ENCODE peak calls at places on chromosomes 2 and 18, in seven cellular contexts. One of them, this sample, is unnamed.

GRCh38 chr2:39243469-39244123 is at the start of gene CDKL4:
- DNase-seq in activated CD8-positive, alpha-beta memory T cell treated with anti-CD3 and anti-CD28 coated beads, Interleukin-2, amount 50 U/mL, for 4 hours: peak; percentile 42
- DNase-seq in T1000: no peak
- DNase-seq in right lobe of liver: peak; percentile 56
- DNase-seq in NCI-H446: peak; percentile 3
- DNase-seq in uterus: no peak
- DNase-seq in fibroblast of mammary gland: no peak
- DNase-seq in this sample: no peak

GRCh38 chr2:98568161-98568956 is 40.0 kb downstream of the COA5 start:
- DNase-seq in activated CD8-positive, alpha-beta memory T cell treated with anti-CD3 and anti-CD28 coated beads, Interleukin-2, amount 50 U/mL, for 4 hours: no peak
- DNase-seq in T1000: no peak
- DNase-seq in right lobe of liver: no peak
- DNase-seq in NCI-H446: no peak
- DNase-seq in uterus: no peak
- DNase-seq in fibroblast of mammary gland: peak; percentile 18
- DNase-seq in this sample: no peak

GRCh38 chr2:122570641-122571040 is 815.2 kb downstream of the TSN start:
- DNase-seq in activated CD8-positive, alpha-beta memory T cell treated with anti-CD3 and anti-CD28 coated beads, Interleukin-2, amount 50 U/mL, for 4 hours: no peak
- DNase-seq in T1000: no peak
- DNase-seq in right lobe of liver: no peak
- DNase-seq in NCI-H446: peak; percentile 31
- DNase-seq in uterus: no peak
- DNase-seq in fibroblast of mammary gland: no peak
- DNase-seq in this sample: no peak

GRCh38 chr2:77185052-77185451 is 337.1 kb downstream of the LRRTM4 start:
- DNase-seq in activated CD8-positive, alpha-beta memory T cell treated with anti-CD3 and anti-CD28 coated beads, Interleukin-2, amount 50 U/mL, for 4 hours: no peak
- DNase-seq in T1000: no peak
- DNase-seq in right lobe of liver: no peak
- DNase-seq in NCI-H446: no peak
- DNase-seq in uterus: no peak
- DNase-seq in fibroblast of mammary gland: no peak
- DNase-seq in this sample: no peak

GRCh38 chr18:48942554-48943261 is 8.1 kb downstream of the SMAD7 start:
- DNase-seq in activated CD8-positive, alpha-beta memory T cell treated with anti-CD3 and anti-CD28 coated beads, Interleukin-2, amount 50 U/mL, for 4 hours: no peak
- DNase-seq in T1000: peak; percentile 67
- DNase-seq in right lobe of liver: peak; percentile 79
- DNase-seq in NCI-H446: no peak
- DNase-seq in uterus: no peak
- DNase-seq in fibroblast of mammary gland: peak; percentile 93
- DNase-seq in this sample: no peak

GRCh38 chr2:96547203-96547641 is 10.7 kb downstream of the ARID5A start:
- DNase-seq in activated CD8-positive, alpha-beta memory T cell treated with anti-CD3 and anti-CD28 coated beads, Interleukin-2, amount 50 U/mL, for 4 hours: no peak
- DNase-seq in T1000: no peak
- DNase-seq in right lobe of liver: no peak
- DNase-seq in NCI-H446: no peak
- DNase-seq in uterus: no peak
- DNase-seq in fibroblast of mammary gland: no peak
- DNase-seq in this sample: no peak

GRCh38 chr2:8403871-8404270 is 278.0 kb upstream of the ID2 start:
- DNase-seq in activated CD8-positive, alpha-beta memory T cell treated with anti-CD3 and anti-CD28 coated beads, Interleukin-2, amount 50 U/mL, for 4 hours: no peak
- DNase-seq in T1000: no peak
- DNase-seq in right lobe of liver: peak; percentile 70
- DNase-seq in NCI-H446: no peak
- DNase-seq in uterus: no peak
- DNase-seq in fibroblast of mammary gland: no peak
- DNase-seq in this sample: no peak

GRCh38 chr2:628651-629050 is 48.6 kb downstream of the TMEM18 start:
- DNase-seq in activated CD8-positive, alpha-beta memory T cell treated with anti-CD3 and anti-CD28 coated beads, Interleukin-2, amount 50 U/mL, for 4 hours: no peak
- DNase-seq in T1000: no peak
- DNase-seq in right lobe of liver: no peak
- DNase-seq in NCI-H446: no peak
- DNase-seq in uterus: no peak
- DNase-seq in fibroblast of mammary gland: no peak
- DNase-seq in this sample: peak; percentile 74

GRCh38 chr2:235140801-235141081 is 188.9 kb downstream of the SH3BP4 start:
- DNase-seq in activated CD8-positive, alpha-beta memory T cell treated with anti-CD3 and anti-CD28 coated beads, Interleukin-2, amount 50 U/mL, for 4 hours: no peak
- DNase-seq in T1000: no peak
- DNase-seq in right lobe of liver: no peak
- DNase-seq in NCI-H446: no peak
- DNase-seq in uterus: no peak
- DNase-seq in fibroblast of mammary gland: no peak
- DNase-seq in this sample: no peak

GRCh38 chr2:227153766-227154486 is 10.1 kb downstream of the COL4A4 start:
- DNase-seq in activated CD8-positive, alpha-beta memory T cell treated with anti-CD3 and anti-CD28 coated beads, Interleukin-2, amount 50 U/mL, for 4 hours: no peak
- DNase-seq in T1000: no peak
- DNase-seq in right lobe of liver: no peak
- DNase-seq in NCI-H446: no peak
- DNase-seq in uterus: no peak
- DNase-seq in fibroblast of mammary gland: peak; percentile 89
- DNase-seq in this sample: no peak

GRCh38 chr2:144580521-144581153 is 60.7 kb upstream of the ZEB2 start:
- DNase-seq in activated CD8-positive, alpha-beta memory T cell treated with anti-CD3 and anti-CD28 coated beads, Interleukin-2, amount 50 U/mL, for 4 hours: no peak
- DNase-seq in T1000: no peak
- DNase-seq in right lobe of liver: no peak
- DNase-seq in NCI-H446: no peak
- DNase-seq in uterus: no peak
- DNase-seq in fibroblast of mammary gland: no peak
- DNase-seq in this sample: no peak

GRCh38 chr18:79502785-79503184 is 107.1 kb downstream of the NFATC1 start:
- DNase-seq in activated CD8-positive, alpha-beta memory T cell treated with anti-CD3 and anti-CD28 coated beads, Interleukin-2, amount 50 U/mL, for 4 hours: no peak
- DNase-seq in T1000: no peak
- DNase-seq in right lobe of liver: no peak
- DNase-seq in NCI-H446: no peak
- DNase-seq in uterus: no peak
- DNase-seq in fibroblast of mammary gland: peak; percentile 2
- DNase-seq in this sample: no peak

GRCh38 chr18:77366725-77367641 is 117.3 kb downstream of the GALR1 start:
- DNase-seq in activated CD8-positive, alpha-beta memory T cell treated with anti-CD3 and anti-CD28 coated beads, Interleukin-2, amount 50 U/mL, for 4 hours: no peak
- DNase-seq in T1000: no peak
- DNase-seq in right lobe of liver: no peak
- DNase-seq in NCI-H446: peak; percentile 50
- DNase-seq in uterus: peak; percentile 41
- DNase-seq in fibroblast of mammary gland: peak; percentile 44
- DNase-seq in this sample: no peak

GRCh38 chr2:159226059-159226461 is 60.4 kb downstream of the WDSUB1 start:
- DNase-seq in activated CD8-positive, alpha-beta memory T cell treated with anti-CD3 and anti-CD28 coated beads, Interleukin-2, amount 50 U/mL, for 4 hours: peak; percentile 36
- DNase-seq in T1000: no peak
- DNase-seq in right lobe of liver: no peak
- DNase-seq in NCI-H446: no peak
- DNase-seq in uterus: no peak
- DNase-seq in fibroblast of mammary gland: peak; percentile 69
- DNase-seq in this sample: no peak

GRCh38 chr2:79660552-79660951 is 147.7 kb downstream of the CTNNA2 start:
- DNase-seq in activated CD8-positive, alpha-beta memory T cell treated with anti-CD3 and anti-CD28 coated beads, Interleukin-2, amount 50 U/mL, for 4 hours: no peak
- DNase-seq in T1000: no peak
- DNase-seq in right lobe of liver: no peak
- DNase-seq in NCI-H446: no peak
- DNase-seq in uterus: no peak
- DNase-seq in fibroblast of mammary gland: peak; percentile 8
- DNase-seq in this sample: no peak

GRCh38 chr18:65786400-65786948 is 35.7 kb downstream of the CDH7 start:
- DNase-seq in activated CD8-positive, alpha-beta memory T cell treated with anti-CD3 and anti-CD28 coated beads, Interleukin-2, amount 50 U/mL, for 4 hours: no peak
- DNase-seq in T1000: no peak
- DNase-seq in right lobe of liver: no peak
- DNase-seq in NCI-H446: no peak
- DNase-seq in uterus: no peak
- DNase-seq in fibroblast of mammary gland: no peak
- DNase-seq in this sample: no peak

GRCh38 chr2:29627366-29627765 is 294.0 kb downstream of the ALK start:
- DNase-seq in activated CD8-positive, alpha-beta memory T cell treated with anti-CD3 and anti-CD28 coated beads, Interleukin-2, amount 50 U/mL, for 4 hours: no peak
- DNase-seq in T1000: no peak
- DNase-seq in right lobe of liver: no peak
- DNase-seq in NCI-H446: peak; percentile 57
- DNase-seq in uterus: no peak
- DNase-seq in fibroblast of mammary gland: peak; percentile 82
- DNase-seq in this sample: no peak

GRCh38 chr18:62715829-62716678 is 713 bp downstream of the PHLPP1 start:
- DNase-seq in activated CD8-positive, alpha-beta memory T cell treated with anti-CD3 and anti-CD28 coated beads, Interleukin-2, amount 50 U/mL, for 4 hours: peak; percentile 52
- DNase-seq in T1000: peak; percentile 10
- DNase-seq in right lobe of liver: peak; percentile 76
- DNase-seq in NCI-H446: peak; percentile 43
- DNase-seq in uterus: peak; percentile 48
- DNase-seq in fibroblast of mammary gland: peak; percentile 59
- DNase-seq in this sample: peak; percentile 64

GRCh38 chr2:73946215-73946614 is 19.5 kb downstream of the DGUOK start:
- DNase-seq in activated CD8-positive, alpha-beta memory T cell treated with anti-CD3 and anti-CD28 coated beads, Interleukin-2, amount 50 U/mL, for 4 hours: no peak
- DNase-seq in T1000: no peak
- DNase-seq in right lobe of liver: no peak
- DNase-seq in NCI-H446: no peak
- DNase-seq in uterus: no peak
- DNase-seq in fibroblast of mammary gland: no peak
- DNase-seq in this sample: no peak

GRCh38 chr2:157339965-157340655 is 14.5 kb upstream of the ERMN start:
- DNase-seq in activated CD8-positive, alpha-beta memory T cell treated with anti-CD3 and anti-CD28 coated beads, Interleukin-2, amount 50 U/mL, for 4 hours: no peak
- DNase-seq in T1000: no peak
- DNase-seq in right lobe of liver: no peak
- DNase-seq in NCI-H446: no peak
- DNase-seq in uterus: no peak
- DNase-seq in fibroblast of mammary gland: peak; percentile 76
- DNase-seq in this sample: no peak

GRCh38 chr18:49859725-49860124 is 46.4 kb upstream of the ACAA2 start:
- DNase-seq in activated CD8-positive, alpha-beta memory T cell treated with anti-CD3 and anti-CD28 coated beads, Interleukin-2, amount 50 U/mL, for 4 hours: no peak
- DNase-seq in T1000: no peak
- DNase-seq in right lobe of liver: no peak
- DNase-seq in NCI-H446: no peak
- DNase-seq in uterus: no peak
- DNase-seq in fibroblast of mammary gland: no peak
- DNase-seq in this sample: no peak

GRCh38 chr18:55228707-55229106 is 269.4 kb upstream of the CCDC68 start:
- DNase-seq in activated CD8-positive, alpha-beta memory T cell treated with anti-CD3 and anti-CD28 coated beads, Interleukin-2, amount 50 U/mL, for 4 hours: no peak
- DNase-seq in T1000: no peak
- DNase-seq in right lobe of liver: no peak
- DNase-seq in NCI-H446: no peak
- DNase-seq in uterus: no peak
- DNase-seq in fibroblast of mammary gland: no peak
- DNase-seq in this sample: no peak

GRCh38 chr2:45123065-45123464 is 113.8 kb upstream of the SIX2 start:
- DNase-seq in activated CD8-positive, alpha-beta memory T cell treated with anti-CD3 and anti-CD28 coated beads, Interleukin-2, amount 50 U/mL, for 4 hours: no peak
- DNase-seq in T1000: no peak
- DNase-seq in right lobe of liver: no peak
- DNase-seq in NCI-H446: no peak
- DNase-seq in uterus: no peak
- DNase-seq in fibroblast of mammary gland: no peak
- DNase-seq in this sample: no peak

GRCh38 chr18:34661464-34662087 is 48.5 kb upstream of the DTNA start:
- DNase-seq in activated CD8-positive, alpha-beta memory T cell treated with anti-CD3 and anti-CD28 coated beads, Interleukin-2, amount 50 U/mL, for 4 hours: no peak
- DNase-seq in T1000: no peak
- DNase-seq in right lobe of liver: no peak
- DNase-seq in NCI-H446: peak; percentile 46
- DNase-seq in uterus: no peak
- DNase-seq in fibroblast of mammary gland: peak; percentile 67
- DNase-seq in this sample: no peak

GRCh38 chr18:63505566-63506335 is 29.0 kb downstream of the SERPINB5 start:
- DNase-seq in activated CD8-positive, alpha-beta memory T cell treated with anti-CD3 and anti-CD28 coated beads, Interleukin-2, amount 50 U/mL, for 4 hours: no peak
- DNase-seq in T1000: peak; percentile 3
- DNase-seq in right lobe of liver: no peak
- DNase-seq in NCI-H446: peak; percentile 29
- DNase-seq in uterus: no peak
- DNase-seq in fibroblast of mammary gland: peak; percentile 41
- DNase-seq in this sample: no peak

GRCh38 chr18:41940506-41941215 is 14.4 kb upstream of the PIK3C3 start:
- DNase-seq in activated CD8-positive, alpha-beta memory T cell treated with anti-CD3 and anti-CD28 coated beads, Interleukin-2, amount 50 U/mL, for 4 hours: no peak
- DNase-seq in T1000: peak; percentile 24
- DNase-seq in right lobe of liver: no peak
- DNase-seq in NCI-H446: no peak
- DNase-seq in uterus: no peak
- DNase-seq in fibroblast of mammary gland: peak; percentile 81
- DNase-seq in this sample: no peak

GRCh38 chr2:240632291-240632670 is 7.0 kb downstream of the GPR35 start:
- DNase-seq in activated CD8-positive, alpha-beta memory T cell treated with anti-CD3 and anti-CD28 coated beads, Interleukin-2, amount 50 U/mL, for 4 hours: no peak
- DNase-seq in T1000: no peak
- DNase-seq in right lobe of liver: no peak
- DNase-seq in NCI-H446: no peak
- DNase-seq in uterus: no peak
- DNase-seq in fibroblast of mammary gland: no peak
- DNase-seq in this sample: no peak

GRCh38 chr2:231334179-231334930 is 61.2 kb upstream of the B3GNT7 start:
- DNase-seq in activated CD8-positive, alpha-beta memory T cell treated with anti-CD3 and anti-CD28 coated beads, Interleukin-2, amount 50 U/mL, for 4 hours: no peak
- DNase-seq in T1000: no peak
- DNase-seq in right lobe of liver: no peak
- DNase-seq in NCI-H446: no peak
- DNase-seq in uterus: no peak
- DNase-seq in fibroblast of mammary gland: no peak
- DNase-seq in this sample: peak; percentile 38

GRCh38 chr2:176234966-176235365 is 34.3 kb upstream of the MTX2 start:
- DNase-seq in activated CD8-positive, alpha-beta memory T cell treated with anti-CD3 and anti-CD28 coated beads, Interleukin-2, amount 50 U/mL, for 4 hours: no peak
- DNase-seq in T1000: no peak
- DNase-seq in right lobe of liver: no peak
- DNase-seq in NCI-H446: no peak
- DNase-seq in uterus: no peak
- DNase-seq in fibroblast of mammary gland: no peak
- DNase-seq in this sample: no peak

GRCh38 chr2:46493971-46494250 is 14.5 kb downstream of the TMEM247 start:
- DNase-seq in activated CD8-positive, alpha-beta memory T cell treated with anti-CD3 and anti-CD28 coated beads, Interleukin-2, amount 50 U/mL, for 4 hours: no peak
- DNase-seq in T1000: no peak
- DNase-seq in right lobe of liver: no peak
- DNase-seq in NCI-H446: no peak
- DNase-seq in uterus: no peak
- DNase-seq in fibroblast of mammary gland: no peak
- DNase-seq in this sample: peak; percentile 20

GRCh38 chr2:216519154-216519762 is 20.6 kb downstream of the RPL37A start:
- DNase-seq in activated CD8-positive, alpha-beta memory T cell treated with anti-CD3 and anti-CD28 coated beads, Interleukin-2, amount 50 U/mL, for 4 hours: peak; percentile 39
- DNase-seq in T1000: peak; percentile 7
- DNase-seq in right lobe of liver: no peak
- DNase-seq in NCI-H446: peak; percentile 81
- DNase-seq in uterus: peak; percentile 89
- DNase-seq in fibroblast of mammary gland: peak; percentile 88
- DNase-seq in this sample: peak; percentile 85

GRCh38 chr18:58666176-58666575 is 5.1 kb upstream of the MALT1 start:
- DNase-seq in activated CD8-positive, alpha-beta memory T cell treated with anti-CD3 and anti-CD28 coated beads, Interleukin-2, amount 50 U/mL, for 4 hours: no peak
- DNase-seq in T1000: no peak
- DNase-seq in right lobe of liver: no peak
- DNase-seq in NCI-H446: no peak
- DNase-seq in uterus: no peak
- DNase-seq in fibroblast of mammary gland: no peak
- DNase-seq in this sample: no peak

This sample was measured in ureter.